ENCODE peak calls at places on chromosomes 7 and 10, in nine cellular contexts. Y is spleen; X is activated CD4-positive, CD25-positive, alpha-beta regulatory T cell treated with anti-CD3 and anti-CD28 coated beads, Interleukin-2, amount 50 U/mL, for 72 hours; O is ELR; Z is activated gamma-delta T cell treated with Interleukin-2 at 50 U/mL for 16 hours; W is SK-N-SH; I is AML-193; M is memory B cell; V is thyroid gland. H is an unnamed sample.

GRCh38 chr10:130300608-130301025 is 164.4 kb downstream of the GLRX3 start:
- DNase-seq in Y (peak; percentile 91), X (peak; percentile 56), O (no peak), Z (peak; percentile 9), W (no peak), I (no peak), M (no peak), V (peak; percentile 46), H (peak; percentile 49)

GRCh38 chr7:41886257-41886905 is 183.5 kb upstream of the INHBA start:
- DNase-seq in Y (no peak), X (no peak), O (peak; percentile 91), Z (no peak), W (no peak), I (no peak), M (no peak), V (no peak), H (no peak)

GRCh38 chr10:133388973-133389818 is 4.8 kb upstream of the MTG1 start:
- DNase-seq in Y (peak; percentile 91), X (peak; percentile 36), O (no peak), Z (peak; percentile 43), W (no peak), I (peak; percentile 32), M (no peak), V (no peak), H (peak; percentile 44)

GRCh38 chr10:78777466-78778256 is 291.1 kb upstream of the ZMIZ1 start:
- DNase-seq in Y (no peak), X (no peak), O (no peak), Z (no peak), W (peak; percentile 64), I (no peak), M (no peak), V (no peak), H (no peak)

GRCh38 chr7:95509199-95509598 is 23.5 kb downstream of the ASB4 start:
- DNase-seq in Y (no peak), X (no peak), O (peak; percentile 55), Z (no peak), W (peak; percentile 52), I (no peak), M (no peak), V (no peak), H (no peak)

GRCh38 chr10:132884691-132885271 is 57.6 kb downstream of the CFAP46 start:
- DNase-seq in Y (peak; percentile 73), X (no peak), O (no peak), Z (no peak), W (no peak), I (no peak), M (no peak), V (no peak), H (no peak)

GRCh38 chr10:114681542-114681941 is 23.5 kb upstream of the ABLIM1 start:
- DNase-seq in Y (no peak), X (no peak), O (peak; percentile 58), Z (no peak), W (no peak), I (no peak), M (no peak), V (peak; percentile 48), H (no peak)

GRCh38 chr10:11601670-11602069 is 9.8 kb downstream of the USP6NL start:
- DNase-seq in Y (no peak), X (no peak), O (no peak), Z (no peak), W (no peak), I (no peak), M (no peak), V (no peak), H (no peak)

GRCh38 chr7:151923097-151923876 is 33.0 kb upstream of the GALNTL5 start:
- DNase-seq in Y (peak; percentile 72), X (no peak), O (no peak), Z (no peak), W (no peak), I (peak; percentile 97), M (no peak), V (no peak), H (no peak)

GRCh38 chr7:18151419-18151818 is 123.8 kb upstream of the PRPS1L1 start:
- DNase-seq in Y (no peak), X (no peak), O (peak; percentile 20), Z (no peak), W (peak; percentile 12), I (no peak), M (no peak), V (no peak), H (no peak)

H was measured in effector memory CD8-positive, alpha-beta T cell.